ENCODE peak calls at places on chromosomes 4 and X, in five cellular contexts. One of them, this sample, is unnamed.

GRCh38 chr4:173529505-173530325 is at the start of gene HAND2:
- DNase-seq in AG04450: no peak
- DNase-seq in endodermal cell: peak; percentile 84
- DNase-seq in astrocyte: no peak
- DNase-seq in tibial artery: peak; percentile 69
- DNase-seq in this sample: no peak

GRCh38 chr4:76504613-76505465 is 69.8 kb downstream of the SHROOM3 start:
- DNase-seq in AG04450: peak; percentile 11
- DNase-seq in endodermal cell: no peak
- DNase-seq in astrocyte: peak; percentile 40
- DNase-seq in tibial artery: no peak
- DNase-seq in this sample: peak; percentile 49

GRCh38 chr4:8215001-8215427 is 15.9 kb downstream of the SH3TC1 start:
- DNase-seq in AG04450: peak; percentile 72
- DNase-seq in endodermal cell: no peak
- DNase-seq in astrocyte: peak; percentile 63
- DNase-seq in tibial artery: no peak
- DNase-seq in this sample: no peak

GRCh38 chr4:53608242-53608641 is 17.0 kb upstream of the LNX1 start:
- DNase-seq in AG04450: no peak
- DNase-seq in endodermal cell: no peak
- DNase-seq in astrocyte: no peak
- DNase-seq in tibial artery: no peak
- DNase-seq in this sample: no peak

GRCh38 chr4:79682801-79683217 is 274.8 kb upstream of the GK2 start:
- DNase-seq in AG04450: no peak
- DNase-seq in endodermal cell: peak; percentile 45
- DNase-seq in astrocyte: peak; percentile 14
- DNase-seq in tibial artery: no peak
- DNase-seq in this sample: no peak

GRCh38 chr4:56630876-56631666 is 50.0 kb downstream of the HOPX start:
- DNase-seq in AG04450: no peak
- DNase-seq in endodermal cell: no peak
- DNase-seq in astrocyte: peak; percentile 77
- DNase-seq in tibial artery: no peak
- DNase-seq in this sample: no peak

GRCh38 chr4:168856312-168856711 is 153.7 kb downstream of the CBR4 start:
- DNase-seq in AG04450: peak; percentile 90
- DNase-seq in endodermal cell: no peak
- DNase-seq in astrocyte: peak; percentile 97
- DNase-seq in tibial artery: no peak
- DNase-seq in this sample: no peak

GRCh38 chrX:69618803-69619202 is 2.9 kb downstream of the EDA start:
- DNase-seq in AG04450: no peak
- DNase-seq in endodermal cell: no peak
- DNase-seq in astrocyte: no peak
- DNase-seq in tibial artery: peak; percentile 19
- DNase-seq in this sample: no peak

GRCh38 chr4:26061248-26061986 is 147.4 kb downstream of the SMIM20 start:
- DNase-seq in AG04450: no peak
- DNase-seq in endodermal cell: peak; percentile 77
- DNase-seq in astrocyte: peak; percentile 27
- DNase-seq in tibial artery: no peak
- DNase-seq in this sample: peak; percentile 23

GRCh38 chr4:126627255-126627654 is 1005.5 kb upstream of the INTU start:
- DNase-seq in AG04450: no peak
- DNase-seq in endodermal cell: peak; percentile 62
- DNase-seq in astrocyte: no peak
- DNase-seq in tibial artery: no peak
- DNase-seq in this sample: peak; percentile 31

GRCh38 chr4:17059192-17059634 is 160.8 kb upstream of the LDB2 start:
- DNase-seq in AG04450: peak; percentile 18
- DNase-seq in endodermal cell: no peak
- DNase-seq in astrocyte: peak; percentile 15
- DNase-seq in tibial artery: peak; percentile 28
- DNase-seq in this sample: no peak

GRCh38 chrX:109856974-109857373 is 123.9 kb upstream of the ACSL4 start:
- DNase-seq in AG04450: no peak
- DNase-seq in endodermal cell: no peak
- DNase-seq in astrocyte: no peak
- DNase-seq in tibial artery: no peak
- DNase-seq in this sample: peak; percentile 21

GRCh38 chr4:151114986-151115385 is 15.6 kb downstream of the RPS3A start:
- DNase-seq in AG04450: no peak
- DNase-seq in endodermal cell: peak; percentile 32
- DNase-seq in astrocyte: peak; percentile 47
- DNase-seq in tibial artery: no peak
- DNase-seq in this sample: peak; percentile 25

GRCh38 chr4:74638001-74638400 is 156.3 kb downstream of the BTC start:
- DNase-seq in AG04450: no peak
- DNase-seq in endodermal cell: no peak
- DNase-seq in astrocyte: no peak
- DNase-seq in tibial artery: no peak
- DNase-seq in this sample: no peak

GRCh38 chrX:77742788-77743476 is 43.1 kb downstream of the ATRX start:
- DNase-seq in AG04450: no peak
- DNase-seq in endodermal cell: no peak
- DNase-seq in astrocyte: no peak
- DNase-seq in tibial artery: peak; percentile 32
- DNase-seq in this sample: no peak

GRCh38 chr4:125650557-125650956 is 335.8 kb downstream of the FAT4 start:
- DNase-seq in AG04450: no peak
- DNase-seq in endodermal cell: no peak
- DNase-seq in astrocyte: no peak
- DNase-seq in tibial artery: no peak
- DNase-seq in this sample: no peak

GRCh38 chr4:11313157-11313943 is 115.3 kb downstream of the HS3ST1 start:
- DNase-seq in AG04450: no peak
- DNase-seq in endodermal cell: no peak
- DNase-seq in astrocyte: peak; percentile 39
- DNase-seq in tibial artery: no peak
- DNase-seq in this sample: no peak

GRCh38 chrX:150482537-150483217 is 85.7 kb upstream of the MTM1 start:
- DNase-seq in AG04450: peak; percentile 11
- DNase-seq in endodermal cell: no peak
- DNase-seq in astrocyte: peak; percentile 75
- DNase-seq in tibial artery: no peak
- DNase-seq in this sample: peak; percentile 63

GRCh38 chr4:174714393-174715211 is 114.4 kb downstream of the GLRA3 start:
- DNase-seq in AG04450: peak; percentile 3
- DNase-seq in endodermal cell: peak; percentile 78
- DNase-seq in astrocyte: peak; percentile 22
- DNase-seq in tibial artery: no peak
- DNase-seq in this sample: peak; percentile 57

GRCh38 chr4:169823685-169824084 is 65.9 kb upstream of the HPF1 start:
- DNase-seq in AG04450: peak; percentile 10
- DNase-seq in endodermal cell: peak; percentile 91
- DNase-seq in astrocyte: peak; percentile 58
- DNase-seq in tibial artery: no peak
- DNase-seq in this sample: peak; percentile 67

GRCh38 chrX:110282922-110283321 is 35.0 kb downstream of the AMMECR1 start:
- DNase-seq in AG04450: no peak
- DNase-seq in endodermal cell: no peak
- DNase-seq in astrocyte: no peak
- DNase-seq in tibial artery: no peak
- DNase-seq in this sample: no peak

GRCh38 chr4:6855692-6856297 is 53.8 kb upstream of the TBC1D14 start:
- DNase-seq in AG04450: peak; percentile 74
- DNase-seq in endodermal cell: no peak
- DNase-seq in astrocyte: peak; percentile 73
- DNase-seq in tibial artery: no peak
- DNase-seq in this sample: no peak

GRCh38 chr4:39820186-39820585 is 122.2 kb downstream of the UBE2K start:
- DNase-seq in AG04450: no peak
- DNase-seq in endodermal cell: peak; percentile 74
- DNase-seq in astrocyte: no peak
- DNase-seq in tibial artery: no peak
- DNase-seq in this sample: no peak

GRCh38 chr4:39812500-39812899 is 114.6 kb downstream of the UBE2K start:
- DNase-seq in AG04450: no peak
- DNase-seq in endodermal cell: peak; percentile 41
- DNase-seq in astrocyte: no peak
- DNase-seq in tibial artery: no peak
- DNase-seq in this sample: no peak

GRCh38 chr4:39818646-39819045 is 120.7 kb downstream of the UBE2K start:
- DNase-seq in AG04450: no peak
- DNase-seq in endodermal cell: no peak
- DNase-seq in astrocyte: no peak
- DNase-seq in tibial artery: no peak
- DNase-seq in this sample: no peak

GRCh38 chr4:39814403-39815185 is 116.7 kb downstream of the UBE2K start:
- DNase-seq in AG04450: no peak
- DNase-seq in endodermal cell: no peak
- DNase-seq in astrocyte: peak; percentile 16
- DNase-seq in tibial artery: no peak
- DNase-seq in this sample: peak; percentile 30
- H3K27ac ChIP-seq in AG04450: no peak overlapping the region
- H3K27ac ChIP-seq in endodermal cell: no peak overlapping the region
- H3K27ac ChIP-seq in astrocyte: no peak overlapping the region
- H3K27ac ChIP-seq in tibial artery: no peak overlapping the region
- H3K27ac ChIP-seq in this sample: peak overlapping the region; percentile 50

DNA sequence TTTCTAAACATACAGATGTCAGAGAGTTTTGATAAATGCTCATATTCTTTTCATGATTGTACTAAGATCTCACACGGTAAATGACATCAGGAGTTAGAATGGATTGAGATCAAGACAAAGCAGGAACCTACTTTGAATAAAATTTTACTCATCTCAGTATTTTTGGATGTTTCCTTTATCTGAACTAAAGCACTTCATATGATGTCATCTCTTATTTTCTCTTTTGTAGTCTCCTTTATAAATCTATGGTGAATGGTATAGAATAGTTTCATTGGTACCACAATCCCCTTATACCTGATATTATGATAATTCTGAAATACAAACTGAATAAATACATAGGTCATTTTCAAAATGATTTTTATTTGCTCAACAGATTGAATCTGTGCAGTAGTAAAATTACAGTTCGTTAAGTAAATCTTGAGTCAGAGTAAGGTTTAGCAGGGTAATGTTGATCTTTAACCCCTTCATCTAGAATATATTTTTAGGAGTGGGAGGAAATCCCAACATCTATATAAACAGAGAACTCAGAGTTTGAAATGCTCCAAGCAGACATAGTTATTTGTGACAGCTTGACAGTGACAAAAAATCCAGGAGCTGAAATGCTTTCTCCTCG is 180.0 kb downstream of the MGST2 start:
- DNase-seq in AG04450: no peak
- DNase-seq in endodermal cell: no peak
- DNase-seq in astrocyte: no peak
- DNase-seq in tibial artery: no peak
- DNase-seq in this sample: no peak
- TF ChIP-seq CTCF in AG04450: no peak
- TF ChIP-seq CTCF in endodermal cell: no peak
- TF ChIP-seq CTCF in astrocyte: no peak
- TF ChIP-seq CTCF in tibial artery: no peak
- TF ChIP-seq CTCF in this sample: no peak

DNA sequence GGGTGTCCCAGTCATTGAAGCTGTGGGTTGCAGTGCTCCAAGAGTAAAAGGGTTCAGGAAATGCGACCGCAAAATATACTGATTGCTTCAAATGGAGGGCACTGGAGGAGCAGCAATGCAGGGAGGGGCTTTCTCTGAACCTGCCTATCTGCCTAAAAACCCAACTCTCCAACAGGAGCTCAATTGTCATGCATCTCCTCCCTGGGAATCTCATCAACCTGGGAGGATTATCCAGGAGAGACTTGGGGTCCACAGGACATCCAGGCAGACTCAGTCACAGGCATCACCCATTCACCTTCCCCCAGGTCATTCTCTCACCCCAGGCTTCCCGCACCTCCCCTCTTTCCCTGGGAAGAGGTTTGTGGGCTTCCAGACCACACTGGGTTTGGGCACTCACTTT is 38.2 kb upstream of the TLR3 start:
- DNase-seq in AG04450: no peak
- DNase-seq in endodermal cell: no peak
- DNase-seq in astrocyte: no peak
- DNase-seq in tibial artery: no peak
- DNase-seq in this sample: no peak
- H3K27ac ChIP-seq in AG04450: no peak overlapping the region
- H3K27ac ChIP-seq in endodermal cell: no peak overlapping the region
- H3K27ac ChIP-seq in astrocyte: no peak overlapping the region
- H3K27ac ChIP-seq in tibial artery: peak overlapping the region; percentile 73
- H3K27ac ChIP-seq in this sample: peak overlapping the region; percentile 90

GRCh38 chrX:2552621-2553297 is 52.0 kb upstream of the DHRSX start:
- DNase-seq in AG04450: no peak
- DNase-seq in endodermal cell: no peak
- DNase-seq in astrocyte: no peak
- DNase-seq in tibial artery: no peak
- DNase-seq in this sample: no peak
- TF ChIP-seq CTCF in AG04450: no peak
- TF ChIP-seq CTCF in endodermal cell: no peak
- TF ChIP-seq CTCF in astrocyte: no peak
- TF ChIP-seq CTCF in tibial artery: no peak
- TF ChIP-seq CTCF in this sample: no peak

DNA sequence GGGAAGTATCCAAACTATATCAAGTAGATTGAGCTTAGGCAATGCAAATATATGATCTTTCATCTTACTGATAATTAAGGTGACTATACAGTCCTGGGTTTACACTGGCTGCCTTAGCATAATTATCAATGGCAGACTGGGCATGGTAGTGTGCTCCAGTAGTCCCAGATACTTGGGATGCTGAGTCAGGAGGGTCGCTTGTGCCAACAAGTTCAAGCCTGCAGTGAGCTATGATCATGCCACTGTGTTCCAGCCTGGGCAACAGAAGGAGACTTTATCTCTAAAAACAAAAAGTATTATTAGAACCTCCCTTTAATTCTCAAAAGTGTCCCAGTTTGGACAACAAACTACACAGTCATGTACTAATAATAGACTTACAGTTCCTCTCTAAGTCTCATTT is 99.4 kb upstream of the RASGEF1B start:
- DNase-seq in AG04450: no peak
- DNase-seq in endodermal cell: no peak
- DNase-seq in astrocyte: no peak
- DNase-seq in tibial artery: no peak
- DNase-seq in this sample: no peak
- H3K27ac ChIP-seq in AG04450: no peak overlapping the region
- H3K27ac ChIP-seq in endodermal cell: no peak overlapping the region
- H3K27ac ChIP-seq in astrocyte: no peak overlapping the region
- H3K27ac ChIP-seq in tibial artery: no peak overlapping the region
- H3K27ac ChIP-seq in this sample: no peak overlapping the region

GRCh38 chrX:16578218-16578617 is 71.7 kb upstream of the S100G start:
- DNase-seq in AG04450: no peak
- DNase-seq in endodermal cell: peak; percentile 75
- DNase-seq in astrocyte: no peak
- DNase-seq in tibial artery: no peak
- DNase-seq in this sample: no peak
- TF ChIP-seq CTCF in AG04450: no peak
- TF ChIP-seq CTCF in endodermal cell: peak; percentile 50
- TF ChIP-seq CTCF in astrocyte: no peak
- TF ChIP-seq CTCF in tibial artery: no peak
- TF ChIP-seq CTCF in this sample: no peak

DNA sequence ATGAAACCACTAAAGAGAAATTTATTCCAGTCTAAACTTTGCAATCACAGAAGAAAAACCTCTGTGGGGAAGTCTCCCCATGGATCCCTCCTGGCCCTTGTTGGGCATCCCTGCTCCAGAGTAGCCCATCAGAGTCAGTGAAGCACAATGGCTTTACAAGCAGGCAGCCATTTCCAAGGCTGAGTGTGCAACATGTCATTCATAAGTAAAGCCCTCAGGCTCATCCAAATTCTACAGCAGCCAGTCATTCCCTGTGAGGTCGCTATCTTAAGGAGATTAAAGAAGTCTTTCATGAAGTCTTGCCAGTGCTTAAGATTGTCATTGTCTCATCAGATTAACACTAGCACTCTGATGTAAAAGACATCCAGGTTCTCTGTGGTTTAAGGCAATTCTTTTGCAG is 17.0 kb upstream of the MAPK10 start:
- DNase-seq in AG04450: no peak
- DNase-seq in endodermal cell: no peak
- DNase-seq in astrocyte: no peak
- DNase-seq in tibial artery: no peak
- DNase-seq in this sample: no peak
- H3K27ac ChIP-seq in AG04450: no peak overlapping the region
- H3K27ac ChIP-seq in endodermal cell: no peak overlapping the region
- H3K27ac ChIP-seq in astrocyte: no peak overlapping the region
- H3K27ac ChIP-seq in tibial artery: no peak overlapping the region
- H3K27ac ChIP-seq in this sample: no peak overlapping the region

This sample was measured in RWPE1.